ENCODE peak calls at places on chromosome 16, in eight cellular contexts. Z is CD8-positive, alpha-beta memory T cell; C is skeletal muscle cell; T is HepG2; S is psoas muscle; L is fibroblast of mammary gland; J is cardiac muscle cell; W is effector memory CD4-positive, alpha-beta T cell. H is an unnamed sample.

GRCh38 chr16:65429504-65430149 is 307.8 kb upstream of the CDH11 start:
- DNase-seq in Z (no peak), C (no peak), T (no peak), S (no peak), L (no peak), J (no peak), W (no peak), H (no peak)

GRCh38 chr16:86707581-86707980 is 129.2 kb downstream of the FOXL1 start:
- DNase-seq in Z (no peak), C (no peak), T (no peak), S (no peak), L (no peak), J (no peak), W (no peak), H (no peak)

GRCh38 chr16:14509675-14510132 is 120.4 kb downstream of the PARN start:
- DNase-seq in Z (no peak), C (peak; percentile 20), T (no peak), S (no peak), L (peak; percentile 57), J (no peak), W (no peak), H (no peak)

GRCh38 chr16:66036775-66037715 is 329.4 kb upstream of the CDH5 start:
- DNase-seq in Z (no peak), C (peak; percentile 53), T (no peak), S (peak; percentile 42), L (peak; percentile 98), J (no peak), W (no peak), H (peak; percentile 84)

GRCh38 chr16:23691483-23692189 is 12.9 kb downstream of the PLK1 start:
- DNase-seq in Z (no peak), C (no peak), T (no peak), S (no peak), L (peak; percentile 23), J (no peak), W (no peak), H (peak; percentile 56)

GRCh38 chr16:10885246-10885645 is 8.2 kb downstream of the CIITA start:
- DNase-seq in Z (no peak), C (no peak), T (no peak), S (no peak), L (no peak), J (no peak), W (no peak), H (no peak)

GRCh38 chr16:10777356-10777755 is 33.7 kb downstream of the NUBP1 start:
- DNase-seq in Z (no peak), C (no peak), T (no peak), S (no peak), L (no peak), J (no peak), W (no peak), H (no peak)

GRCh38 chr16:30526137-30526822 is at the start of gene ZNF768:
- DNase-seq in Z (no peak), C (no peak), T (peak; percentile 38), S (peak; percentile 53), L (peak; percentile 7), J (peak; percentile 87), W (no peak), H (peak; percentile 69)

GRCh38 chr16:67187175-67187900 is 2.6 kb downstream of the EXOC3L1 start:
- DNase-seq in Z (no peak), C (no peak), T (no peak), S (no peak), L (no peak), J (no peak), W (no peak), H (no peak)

GRCh38 chr16:67943619-67944503 is at the start of gene LCAT:
- DNase-seq in Z (no peak), C (no peak), T (peak; percentile 78), S (peak; percentile 75), L (peak; percentile 39), J (no peak), W (no peak), H (no peak)

GRCh38 chr16:11100239-11100750 is 155.7 kb downstream of the SOCS1 start:
- DNase-seq in Z (no peak), C (peak; percentile 93), T (no peak), S (peak; percentile 64), L (peak; percentile 94), J (peak; percentile 26), W (no peak), H (peak; percentile 91)

GRCh38 chr16:4769306-4769638 is 2.3 kb upstream of the ZNF500 start:
- DNase-seq in Z (no peak), C (no peak), T (no peak), S (no peak), L (no peak), J (no peak), W (no peak), H (no peak)

GRCh38 chr16:70646260-70647241 is at the start of gene IL34:
- DNase-seq in Z (no peak), C (peak; percentile 61), T (no peak), S (peak; percentile 81), L (peak; percentile 10), J (no peak), W (no peak), H (peak; percentile 44)

GRCh38 chr16:11759997-11760396 is 17.3 kb upstream of the TXNDC11 start:
- DNase-seq in Z (no peak), C (no peak), T (no peak), S (no peak), L (no peak), J (no peak), W (no peak), H (no peak)

GRCh38 chr16:70553175-70553574 is 29.6 kb downstream of the SF3B3 start:
- DNase-seq in Z (no peak), C (peak; percentile 23), T (no peak), S (no peak), L (peak; percentile 70), J (no peak), W (no peak), H (peak; percentile 75)

GRCh38 chr16:4158143-4159093 is 42.2 kb upstream of the ADCY9 start:
- DNase-seq in Z (no peak), C (no peak), T (no peak), S (no peak), L (no peak), J (no peak), W (no peak), H (no peak)

GRCh38 chr16:20868890-20869289 is 31.3 kb downstream of the DCUN1D3 start:
- DNase-seq in Z (no peak), C (no peak), T (peak; percentile 60), S (peak; percentile 89), L (peak; percentile 77), J (peak; percentile 9), W (no peak), H (peak; percentile 86)

GRCh38 chr16:56246051-56246817 is 54.9 kb downstream of the GNAO1 start:
- DNase-seq in Z (no peak), C (no peak), T (peak; percentile 18), S (no peak), L (no peak), J (peak; percentile 62), W (no peak), H (peak; percentile 26)

GRCh38 chr16:57628008-57628781 is at the start of gene ADGRG1:
- DNase-seq in Z (peak; percentile 64), C (peak; percentile 88), T (peak; percentile 67), S (peak; percentile 73), L (peak; percentile 94), J (peak; percentile 34), W (peak; percentile 11), H (peak; percentile 94)
- H3K4me3 ChIP-seq in Z (peak within 1 kb of the TSS; percentile 13), C (peak within 1 kb of the TSS; percentile 25), T (no peak within 1 kb of the TSS), S (peak within 1 kb of the TSS; percentile 59), L (peak within 1 kb of the TSS; percentile 9), J (no peak within 1 kb of the TSS), W (no peak within 1 kb of the TSS), H (peak within 1 kb of the TSS; percentile 25)

GRCh38 chr16:69386596-69386995 is 789 bp upstream of the TERF2 start:
- DNase-seq in Z (no peak), C (no peak), T (no peak), S (no peak), L (peak; percentile 31), J (no peak), W (no peak), H (peak; percentile 32)
- H3K4me3 ChIP-seq in Z (no peak overlapping the region), C (no peak overlapping the region), T (no peak overlapping the region), S (peak overlapping the region; percentile 74), L (no peak overlapping the region), J (no peak overlapping the region), W (no peak overlapping the region), H (peak overlapping the region; percentile 96)

GRCh38 chr16:50190292-50190691 is 37.2 kb downstream of the TENT4B start:
- DNase-seq in Z (no peak), C (no peak), T (no peak), S (no peak), L (no peak), J (no peak), W (no peak), H (no peak)

GRCh38 chr16:50182441-50182840 is 29.3 kb downstream of the TENT4B start:
- DNase-seq in Z (no peak), C (no peak), T (no peak), S (no peak), L (no peak), J (no peak), W (no peak), H (no peak)

GRCh38 chr16:50183316-50183715 is 30.2 kb downstream of the TENT4B start:
- DNase-seq in Z (no peak), C (no peak), T (no peak), S (no peak), L (peak; percentile 56), J (no peak), W (no peak), H (peak; percentile 33)

GRCh38 chr16:50188619-50189136 is 35.6 kb downstream of the TENT4B start:
- DNase-seq in Z (no peak), C (no peak), T (no peak), S (no peak), L (no peak), J (no peak), W (no peak), H (no peak)

GRCh38 chr16:50185005-50185505 is 31.9 kb downstream of the TENT4B start:
- DNase-seq in Z (no peak), C (no peak), T (peak; percentile 87), S (no peak), L (peak; percentile 29), J (no peak), W (no peak), H (no peak)
- H3K4me3 ChIP-seq in Z (no peak overlapping the region), C (no peak overlapping the region), T (no peak overlapping the region), S (no peak overlapping the region), L (no peak overlapping the region), J (no peak overlapping the region), W (no peak overlapping the region), H (no peak overlapping the region)

DNA sequence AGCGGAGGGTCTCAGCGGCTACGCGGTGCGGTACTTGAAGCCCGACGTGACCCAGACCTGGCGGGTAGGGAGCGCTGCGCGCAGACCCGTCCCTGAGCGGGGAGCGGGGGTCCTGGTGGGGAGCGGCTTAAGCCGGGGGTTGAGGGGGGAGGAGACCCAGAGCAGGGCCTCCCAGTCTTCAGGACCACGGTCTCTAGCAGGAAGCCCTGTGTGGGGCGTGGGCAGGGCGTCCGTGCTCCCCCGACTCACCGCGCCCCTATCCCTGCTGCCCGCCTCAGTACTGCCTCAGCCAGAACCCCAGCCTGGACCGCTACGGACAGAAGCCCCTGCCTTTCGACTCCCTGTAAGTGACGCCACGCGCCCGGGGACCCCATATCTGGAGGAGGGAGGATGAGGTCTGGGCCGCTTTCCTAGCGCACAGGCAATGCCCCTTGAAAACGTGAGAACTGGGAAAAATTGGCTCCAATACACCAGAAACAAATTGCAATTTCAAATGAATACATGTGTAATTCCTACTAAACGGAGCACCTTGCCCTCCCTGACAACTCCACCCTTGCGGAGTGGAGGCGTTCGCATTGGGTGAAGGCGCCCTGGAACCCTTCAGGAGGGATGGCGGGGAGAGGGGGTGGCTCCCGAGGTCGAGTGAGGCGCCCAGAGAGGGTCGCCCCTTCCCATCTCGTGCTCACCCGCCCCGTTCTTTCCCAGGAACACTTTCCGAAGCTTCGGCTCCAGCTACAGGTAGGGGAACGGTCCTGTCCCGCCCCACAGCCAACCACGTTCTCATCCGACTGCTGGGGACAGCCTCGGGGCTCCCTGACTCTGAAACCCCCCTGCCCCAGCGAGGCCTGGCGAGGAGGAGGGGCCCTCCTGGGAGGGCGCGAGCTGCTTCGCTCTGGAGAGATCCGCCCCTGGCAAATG is 14.5 kb upstream of the CNGB1 start:
- DNase-seq in Z (no peak), C (no peak), T (no peak), S (no peak), L (no peak), J (peak; percentile 14), W (no peak), H (no peak)
- H3K4me3 ChIP-seq in Z (peak overlapping the region; percentile 81), C (peak overlapping the region; percentile 51), T (peak overlapping the region; percentile 34), S (peak overlapping the region; percentile 66), L (peak overlapping the region; percentile 36), J (peak overlapping the region; percentile 41), W (peak overlapping the region; percentile 74), H (peak overlapping the region; percentile 48)

H was measured in foreskin fibroblast.